ENCODE peak calls at places on chromosomes 5 and 9, in seven cellular contexts. Z, V, K, C, W, N and I are unnamed samples.

GRCh38 chr9:92327283-92327850 is 1.6 kb downstream of the CENPP start:
- DNase-seq in C (no peak), V (no peak), Z (no peak), K (no peak), W (no peak), N (no peak), I (no peak)

GRCh38 chr9:134700636-134701350 is 59.2 kb downstream of the COL5A1 start:
- DNase-seq in N (no peak), Z (no peak), V (no peak), W (no peak), C (no peak), K (no peak), I (peak; percentile 1)

GRCh38 chr9:35110327-35110758 is 5.3 kb downstream of the ATOSB start:
- DNase-seq in V (peak; percentile 45), W (peak; percentile 91), K (no peak), C (no peak), Z (no peak), N (peak; percentile 51), I (no peak)

GRCh38 chr5:41683181-41683580 is 172.8 kb upstream of the PLCXD3 start:
- DNase-seq in C (no peak), W (no peak), Z (no peak), V (no peak), N (no peak), K (no peak), I (no peak)

GRCh38 chr5:180199390-180199789 is 9.6 kb downstream of the RASGEF1C start:
- DNase-seq in V (no peak), N (no peak), W (no peak), Z (no peak), C (no peak), K (no peak), I (no peak)

GRCh38 chr9:107711528-107711927 is 222.0 kb upstream of the KLF4 start:
- DNase-seq in Z (peak; percentile 53), K (peak; percentile 84), N (peak; percentile 80), V (peak; percentile 89), C (no peak), W (no peak), I (no peak)

GRCh38 chr9:31519424-31519823 is 865.0 kb upstream of the ACO1 start:
- DNase-seq in V (no peak), C (no peak), N (no peak), K (no peak), Z (no peak), W (no peak), I (no peak)

GRCh38 chr5:68950111-68950510 is 143.7 kb upstream of the SLC30A5 start:
- DNase-seq in N (no peak), C (no peak), K (no peak), V (no peak), Z (no peak), W (no peak), I (no peak)

GRCh38 chr5:95238560-95239325 is 46.2 kb downstream of the MCTP1 start:
- DNase-seq in Z (no peak), N (peak; percentile 62), V (no peak), C (no peak), K (no peak), W (no peak), I (no peak)

GRCh38 chr9:116566677-116567488 is 120.2 kb upstream of the TRIM32 start:
- DNase-seq in K (no peak), Z (no peak), V (peak; percentile 49), C (no peak), N (peak; percentile 67), W (no peak), I (no peak)

GRCh38 chr5:139655727-139656271 is 7.7 kb downstream of the CXXC5 start:
- DNase-seq in C (no peak), Z (no peak), V (no peak), N (peak; percentile 66), W (peak; percentile 88), K (no peak), I (no peak)

GRCh38 chr5:159510282-159510681 is 180.0 kb upstream of the IL12B start:
- DNase-seq in K (peak; percentile 58), C (no peak), V (peak; percentile 54), Z (peak; percentile 76), W (peak; percentile 65), N (peak; percentile 92), I (no peak)

GRCh38 chr5:5149154-5149553 is 9.0 kb downstream of the ADAMTS16 start:
- DNase-seq in Z (no peak), V (no peak), C (no peak), W (no peak), K (no peak), N (no peak), I (no peak)

GRCh38 chr5:139419226-139419625 is 15.3 kb upstream of the SPATA24 start:
- DNase-seq in K (no peak), W (peak; percentile 52), V (peak; percentile 40), Z (no peak), C (no peak), N (no peak), I (no peak)

GRCh38 chr5:108259306-108259705 is 122.6 kb downstream of the FBXL17 start:
- DNase-seq in C (no peak), W (no peak), N (peak; percentile 10), K (no peak), V (no peak), Z (no peak), I (no peak)

GRCh38 chr5:7714119-7714518 is 136.8 kb downstream of the CFAP90 start:
- DNase-seq in N (peak; percentile 81), Z (no peak), W (no peak), C (no peak), K (no peak), V (no peak), I (no peak)

GRCh38 chr5:68225188-68225910 is 9.8 kb downstream of the PIK3R1 start:
- DNase-seq in Z (no peak), W (peak; percentile 85), K (peak; percentile 70), C (no peak), N (peak; percentile 81), V (peak; percentile 80), I (no peak)

GRCh38 chr9:82170871-82171270 is 182.3 kb downstream of the SPATA31D1 start:
- DNase-seq in V (no peak), W (no peak), N (no peak), Z (no peak), C (no peak), K (no peak), I (no peak)

GRCh38 chr9:89037891-89038290 is 46.6 kb downstream of the S1PR3 start:
- DNase-seq in N (no peak), Z (no peak), V (no peak), K (no peak), C (no peak), W (no peak), I (no peak)

GRCh38 chr9:77417570-77417969 is 230.6 kb downstream of the GNA14 start:
- DNase-seq in C (no peak), W (no peak), Z (no peak), K (peak; percentile 71), V (no peak), N (peak; percentile 68), I (no peak)

GRCh38 chr5:72383280-72384205 is 63.4 kb downstream of the PTCD2 start:
- DNase-seq in K (no peak), V (no peak), N (peak; percentile 62), Z (no peak), C (no peak), W (no peak), I (no peak)

GRCh38 chr5:1172670-1173404 is 28.6 kb upstream of the SLC6A19 start:
- DNase-seq in N (no peak), C (peak; percentile 36), Z (no peak), K (no peak), W (no peak), V (no peak), I (peak; percentile 75)

GRCh38 chr5:141508440-141508807 is 19.5 kb downstream of the PCDHGC5 start:
- DNase-seq in V (no peak), Z (peak; percentile 51), W (no peak), C (no peak), K (no peak), N (no peak), I (no peak)
- H3K4me3 ChIP-seq in V (peak overlapping the region; percentile 1), Z (peak overlapping the region; percentile 17), W (peak overlapping the region; percentile 62), C (no peak overlapping the region), K (peak overlapping the region; percentile 29), N (peak overlapping the region; percentile 4), I (no peak overlapping the region)

GRCh38 chr5:135028791-135029467 is 5.1 kb downstream of the PITX1 start:
- DNase-seq in C (no peak), W (no peak), N (no peak), Z (no peak), V (no peak), K (no peak), I (no peak)

GRCh38 chr5:135026645-135027317 is 7.2 kb downstream of the PITX1 start:
- DNase-seq in Z (no peak), V (no peak), C (no peak), W (no peak), K (no peak), N (no peak), I (no peak)

GRCh38 chr5:135029468-135030122 is 4.4 kb downstream of the PITX1 start:
- DNase-seq in Z (no peak), W (no peak), K (no peak), N (peak; percentile 29), C (no peak), V (no peak), I (no peak)

GRCh38 chr5:135027318-135027698 is 6.7 kb downstream of the PITX1 start:
- DNase-seq in K (no peak), W (no peak), N (no peak), C (no peak), V (no peak), Z (no peak), I (no peak)

GRCh38 chr5:135027699-135028615 is 6.1 kb downstream of the PITX1 start:
- DNase-seq in N (no peak), C (no peak), K (no peak), W (no peak), Z (no peak), V (no peak), I (no peak)
- H3K4me3 ChIP-seq in N (no peak overlapping the region), C (no peak overlapping the region), K (no peak overlapping the region), W (no peak overlapping the region), Z (no peak overlapping the region), V (no peak overlapping the region), I (no peak overlapping the region)

GRCh38 chr5:2742921-2743679 is 8.4 kb downstream of the IRX2 start:
- DNase-seq in Z (no peak), C (no peak), W (no peak), V (no peak), K (no peak), N (peak; percentile 18), I (no peak)
- H3K4me3 ChIP-seq in Z (no peak overlapping the region), C (no peak overlapping the region), W (no peak overlapping the region), V (no peak overlapping the region), K (no peak overlapping the region), N (no peak overlapping the region), I (no peak overlapping the region)

GRCh38 chr5:77213601-77214000 is 3.1 kb downstream of the PDE8B start:
- DNase-seq in V (no peak), N (no peak), Z (no peak), W (no peak), K (no peak), C (no peak), I (no peak)

GRCh38 chr5:77210091-77211012 is at the start of gene PDE8B:
- DNase-seq in V (no peak), N (no peak), K (no peak), W (no peak), C (no peak), Z (peak; percentile 60), I (no peak)

GRCh38 chr5:77209495-77210090 is 887 bp upstream of the PDE8B start:
- DNase-seq in K (no peak), V (no peak), N (no peak), Z (no peak), C (no peak), W (no peak), I (no peak)

GRCh38 chr5:77211691-77212047 is 1.2 kb downstream of the PDE8B start:
- DNase-seq in K (no peak), V (no peak), Z (no peak), N (no peak), C (no peak), W (no peak), I (no peak)

GRCh38 chr5:77211013-77211690 is 672 bp downstream of the PDE8B start:
- DNase-seq in Z (peak; percentile 32), C (no peak), W (no peak), K (no peak), V (no peak), N (no peak), I (no peak)
- H3K4me3 ChIP-seq in Z (peak overlapping the region; percentile 54), C (no peak overlapping the region), W (peak overlapping the region; percentile 90), K (no peak overlapping the region), V (peak overlapping the region; percentile 9), N (peak overlapping the region; percentile 6), I (no peak overlapping the region)